ENCODE peak calls at places on chromosome 1, in nine cellular contexts. P is body of pancreas, Y is uterus, T is lower leg skin, K is A549, C is H1, Q is adrenal gland, G is heart left ventricle, E is transverse colon. S is an unnamed sample.

GRCh38 chr1:18931731-18932130 is 24.7 kb downstream of the IFFO2 start:
- DNase-seq in P (no peak), Y (no peak), T (no peak), K (no peak), C (no peak), Q (no peak), G (no peak), E (no peak), S (no peak)

GRCh38 chr1:97691325-97691724 is 229.5 kb downstream of the DPYD start:
- DNase-seq in P (no peak), Y (no peak), T (no peak), K (no peak), C (no peak), Q (no peak), G (no peak), E (no peak), S (no peak)

GRCh38 chr1:167784876-167785550 is 63.2 kb downstream of the MPZL1 start:
- DNase-seq in P (no peak), Y (no peak), T (no peak), K (no peak), C (no peak), Q (no peak), G (no peak), E (no peak), S (no peak)

GRCh38 chr1:12006167-12006921 is 13.0 kb upstream of the MIIP start:
- DNase-seq in P (no peak), Y (no peak), T (no peak), K (no peak), C (no peak), Q (no peak), G (no peak), E (no peak), S (no peak)

GRCh38 chr1:211343607-211344334 is 17.1 kb downstream of the TRAF5 start:
- DNase-seq in P (no peak), Y (no peak), T (no peak), K (no peak), C (no peak), Q (no peak), G (no peak), E (no peak), S (peak)

GRCh38 chr1:117534995-117535467 is 70.8 kb upstream of the TENT5C start:
- DNase-seq in P (peak), Y (no peak), T (no peak), K (peak), C (peak), Q (peak), G (no peak), E (peak), S (peak)

GRCh38 chr1:235831148-235831547 is 35.6 kb downstream of the LYST start:
- DNase-seq in P (no peak), Y (no peak), T (no peak), K (peak), C (no peak), Q (peak), G (peak), E (no peak), S (no peak)

GRCh38 chr1:32876341-32877210 is 5.9 kb upstream of the FNDC5 start:
- DNase-seq in P (peak), Y (no peak), T (peak), K (peak), C (peak), Q (peak), G (peak), E (peak), S (peak)

GRCh38 chr1:83546863-83547262 is 452.1 kb downstream of the TTLL7 start:
- DNase-seq in P (no peak), Y (no peak), T (no peak), K (no peak), C (no peak), Q (peak), G (no peak), E (no peak), S (no peak)

GRCh38 chr1:3419415-3420204 is 34.9 kb upstream of the ARHGEF16 start:
- DNase-seq in P (no peak), Y (no peak), T (no peak), K (no peak), C (no peak), Q (no peak), G (no peak), E (peak), S (no peak)

GRCh38 chr1:149843302-149844041 is 55.9 kb upstream of the BOLA1 start:
- DNase-seq in P (no peak), Y (no peak), T (peak), K (no peak), C (no peak), Q (no peak), G (no peak), E (no peak), S (peak)

GRCh38 chr1:89822999-89823628 is 2.3 kb downstream of the LRRC8D start:
- DNase-seq in P (no peak), Y (no peak), T (no peak), K (peak), C (no peak), Q (peak), G (no peak), E (no peak), S (peak)

GRCh38 chr1:170030212-170030611 is 44.3 kb downstream of the KIFAP3 start:
- DNase-seq in P (no peak), Y (no peak), T (no peak), K (no peak), C (no peak), Q (no peak), G (no peak), E (no peak), S (no peak)

GRCh38 chr1:6466023-6466422 is at the start of gene TNFRSF25:
- DNase-seq in P (no peak), Y (no peak), T (no peak), K (no peak), C (peak), Q (no peak), G (no peak), E (no peak), S (no peak)

GRCh38 chr1:147072371-147073061 is 99.8 kb downstream of the PRKAB2 start:
- DNase-seq in P (no peak), Y (no peak), T (no peak), K (no peak), C (peak), Q (peak), G (no peak), E (no peak), S (no peak)

GRCh38 chr1:155455588-155456195 is 106.9 kb downstream of the ASH1L start:
- DNase-seq in P (no peak), Y (no peak), T (no peak), K (no peak), C (no peak), Q (no peak), G (no peak), E (no peak), S (peak)

GRCh38 chr1:74673351-74674111 is at the start of gene ERICH3:
- DNase-seq in P (no peak), Y (peak), T (no peak), K (no peak), C (peak), Q (no peak), G (no peak), E (no peak), S (no peak)

GRCh38 chr1:56799605-56800398 is 19.4 kb downstream of the FYB2 start:
- DNase-seq in P (no peak), Y (no peak), T (no peak), K (no peak), C (no peak), Q (no peak), G (no peak), E (no peak), S (no peak)

GRCh38 chr1:159196543-159196942 is 8.1 kb upstream of the ACKR1 start:
- DNase-seq in P (no peak), Y (no peak), T (no peak), K (peak), C (peak), Q (no peak), G (no peak), E (no peak), S (peak)

DNA sequence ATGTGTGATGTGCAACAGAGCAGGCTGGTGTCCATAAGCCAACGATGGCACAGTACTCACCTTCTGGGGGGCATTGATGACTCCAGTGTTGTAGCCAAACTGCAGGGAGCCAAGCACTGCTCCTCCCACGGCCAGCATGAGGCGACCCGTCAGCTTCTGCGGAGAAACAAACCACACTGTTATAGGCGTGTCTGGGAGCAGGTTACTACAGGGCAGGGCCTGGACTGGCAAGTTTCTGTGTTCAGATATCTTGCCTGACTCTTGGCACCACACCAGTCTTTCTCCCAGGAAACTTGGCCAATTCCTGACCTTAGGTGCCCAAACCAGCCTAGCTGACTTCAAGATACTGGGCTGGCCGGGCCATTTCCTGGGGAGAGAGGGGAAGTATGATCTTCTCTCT is 15.5 kb downstream of the SLC2A1 start:
- DNase-seq in P (peak), Y (no peak), T (no peak), K (peak), C (no peak), Q (peak), G (peak), E (peak), S (no peak)
- TF ChIP-seq POLR2A in P (no peak), Y (no peak), T (no peak), K (no peak), C (no peak), Q (no peak), G (no peak), E (peak), S (no peak)

GRCh38 chr1:93345633-93346471 is at the start of gene DR1:
- DNase-seq in P (peak), Y (peak), T (peak), K (peak), C (peak), Q (peak), G (peak), E (peak), S (peak)
- TF ChIP-seq POLR2A in P (peak), Y (peak), T (no peak), K (peak), C (peak), Q (peak), G (no peak), E (peak), S (peak)

GRCh38 chr1:116288201-116288598 is 84.8 kb upstream of the ATP1A1 start:
- DNase-seq in P (no peak), Y (no peak), T (no peak), K (no peak), C (no peak), Q (no peak), G (no peak), E (no peak), S (no peak)

GRCh38 chr1:116286541-116286971 is 86.5 kb upstream of the ATP1A1 start:
- DNase-seq in P (no peak), Y (no peak), T (no peak), K (no peak), C (no peak), Q (no peak), G (no peak), E (no peak), S (no peak)

GRCh38 chr1:116289219-116289618 is 83.8 kb upstream of the ATP1A1 start:
- DNase-seq in P (peak), Y (no peak), T (no peak), K (no peak), C (no peak), Q (peak), G (no peak), E (no peak), S (no peak)

GRCh38 chr1:116287341-116288200 is 85.5 kb upstream of the ATP1A1 start:
- DNase-seq in P (no peak), Y (no peak), T (no peak), K (no peak), C (no peak), Q (no peak), G (no peak), E (no peak), S (no peak)

DNA sequence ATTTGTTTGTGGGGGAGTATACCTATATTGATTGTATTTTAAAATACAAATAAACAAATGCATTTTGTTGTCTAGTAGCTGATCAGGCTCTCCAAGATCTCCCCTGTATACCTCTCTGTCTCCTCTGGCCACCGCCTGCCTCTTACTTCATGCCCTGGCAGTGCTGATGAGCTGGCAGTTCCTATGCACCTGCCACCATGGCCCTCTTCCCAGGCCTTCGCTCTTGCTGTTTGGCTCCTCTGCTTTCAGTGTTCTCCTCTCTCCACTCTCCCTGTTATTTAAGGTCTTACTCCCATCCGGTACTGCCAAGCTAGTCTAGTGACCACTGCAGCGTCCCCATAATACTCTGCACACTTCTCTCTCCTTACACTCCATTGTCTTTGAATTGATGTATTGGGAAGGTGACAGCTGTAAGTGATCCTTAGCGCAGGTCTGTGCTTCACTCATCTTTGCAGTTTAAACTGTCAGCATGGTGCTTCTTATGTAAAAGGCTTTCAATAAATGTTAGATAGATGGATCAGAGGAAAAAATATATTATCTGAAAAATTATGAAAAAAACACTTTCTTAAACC is 88.1 kb upstream of the ATP1A1 start:
- DNase-seq in P (no peak), Y (no peak), T (no peak), K (no peak), C (no peak), Q (no peak), G (peak), E (no peak), S (no peak)
- TF ChIP-seq POLR2A in P (no peak), Y (no peak), T (no peak), K (no peak), C (no peak), Q (no peak), G (no peak), E (no peak), S (no peak)

DNA sequence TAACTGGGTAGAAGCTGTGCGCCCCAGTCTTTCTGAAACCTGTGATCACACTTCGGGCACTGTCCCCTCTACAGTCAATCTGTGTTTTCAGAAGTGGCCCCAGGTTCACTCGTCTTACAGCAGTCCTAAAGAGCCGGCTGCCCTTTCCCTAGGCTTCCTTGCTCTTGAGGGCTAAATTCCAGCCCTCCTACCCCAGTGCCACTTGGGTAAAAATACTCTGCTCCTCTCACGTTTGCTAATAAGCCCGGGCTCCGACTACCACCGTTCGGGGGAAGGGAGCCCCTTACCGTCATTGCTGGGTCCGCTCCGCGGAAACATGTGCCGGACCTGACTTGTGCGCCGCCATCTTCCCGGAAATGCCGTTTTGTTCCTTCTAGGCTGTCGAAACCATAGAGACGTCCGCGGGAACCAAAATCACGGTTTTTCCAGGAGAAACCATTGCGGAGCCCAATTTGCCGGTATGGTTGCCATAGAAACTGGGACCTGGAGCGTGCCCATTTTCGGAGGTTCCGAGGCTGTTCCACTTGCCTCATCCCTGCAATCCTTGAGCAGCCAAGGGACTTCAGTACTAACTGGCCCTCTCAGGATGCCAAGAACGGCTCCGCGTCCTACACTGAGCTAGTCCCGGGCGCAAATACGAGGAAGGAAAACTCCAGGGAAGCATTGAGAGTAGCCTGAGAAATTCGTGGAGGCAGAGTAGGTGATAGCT is at the start of gene GPATCH4:
- DNase-seq in P (peak), Y (peak), T (peak), K (peak), C (peak), Q (peak), G (peak), E (peak), S (peak)
- TF ChIP-seq POLR2A in P (no peak), Y (no peak), T (no peak), K (peak), C (peak), Q (no peak), G (no peak), E (peak), S (peak)

DNA sequence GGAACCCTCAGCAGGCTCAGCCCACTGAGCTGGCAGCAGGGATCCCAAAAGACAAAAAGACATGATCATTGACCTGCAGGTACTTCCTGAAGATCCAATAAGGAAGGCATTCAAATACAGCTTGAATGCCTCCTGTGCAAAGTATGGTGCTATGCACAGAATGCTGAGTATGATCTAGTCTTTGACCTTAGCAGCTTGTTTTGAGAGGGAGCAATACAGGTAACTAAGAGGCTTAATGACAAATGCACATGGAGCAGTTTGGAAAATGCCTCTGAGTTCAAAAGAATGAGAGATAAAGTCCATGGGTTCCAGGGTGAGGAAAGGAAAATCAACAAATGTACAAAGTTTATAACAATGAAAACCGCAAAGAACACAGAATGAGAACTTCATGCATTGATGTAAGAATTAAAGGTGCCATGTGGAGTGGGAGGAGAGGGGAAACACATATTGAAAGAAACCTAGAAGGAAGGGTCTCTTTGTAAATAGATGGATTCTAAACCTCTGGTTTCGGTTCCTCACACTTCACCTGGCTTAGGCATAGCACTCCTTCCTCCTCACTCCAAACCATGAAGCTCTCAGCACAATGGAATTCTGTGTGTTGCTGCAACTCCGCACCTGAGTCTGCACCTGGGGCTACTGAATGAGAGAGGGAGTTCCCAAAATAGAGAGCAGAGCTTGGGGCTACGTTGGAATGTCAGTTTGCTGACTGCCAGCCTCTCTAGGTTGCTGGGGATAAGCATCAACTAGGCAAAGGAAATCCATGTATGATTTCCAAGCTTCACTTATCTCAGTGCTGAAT is 77.6 kb downstream of the PLXNA2 start:
- DNase-seq in P (no peak), Y (no peak), T (no peak), K (no peak), C (no peak), Q (no peak), G (no peak), E (no peak), S (no peak)
- TF ChIP-seq POLR2A in P (no peak), Y (no peak), T (no peak), K (no peak), C (no peak), Q (no peak), G (no peak), E (no peak), S (no peak)

GRCh38 chr1:7704214-7705047 is 66.7 kb upstream of the VAMP3 start:
- DNase-seq in P (peak), Y (peak), T (peak), K (peak), C (peak), Q (peak), G (peak), E (peak), S (peak)
- TF ChIP-seq POLR2A in P (peak), Y (peak), T (no peak), K (no peak), C (no peak), Q (peak), G (no peak), E (no peak), S (no peak)

DNA sequence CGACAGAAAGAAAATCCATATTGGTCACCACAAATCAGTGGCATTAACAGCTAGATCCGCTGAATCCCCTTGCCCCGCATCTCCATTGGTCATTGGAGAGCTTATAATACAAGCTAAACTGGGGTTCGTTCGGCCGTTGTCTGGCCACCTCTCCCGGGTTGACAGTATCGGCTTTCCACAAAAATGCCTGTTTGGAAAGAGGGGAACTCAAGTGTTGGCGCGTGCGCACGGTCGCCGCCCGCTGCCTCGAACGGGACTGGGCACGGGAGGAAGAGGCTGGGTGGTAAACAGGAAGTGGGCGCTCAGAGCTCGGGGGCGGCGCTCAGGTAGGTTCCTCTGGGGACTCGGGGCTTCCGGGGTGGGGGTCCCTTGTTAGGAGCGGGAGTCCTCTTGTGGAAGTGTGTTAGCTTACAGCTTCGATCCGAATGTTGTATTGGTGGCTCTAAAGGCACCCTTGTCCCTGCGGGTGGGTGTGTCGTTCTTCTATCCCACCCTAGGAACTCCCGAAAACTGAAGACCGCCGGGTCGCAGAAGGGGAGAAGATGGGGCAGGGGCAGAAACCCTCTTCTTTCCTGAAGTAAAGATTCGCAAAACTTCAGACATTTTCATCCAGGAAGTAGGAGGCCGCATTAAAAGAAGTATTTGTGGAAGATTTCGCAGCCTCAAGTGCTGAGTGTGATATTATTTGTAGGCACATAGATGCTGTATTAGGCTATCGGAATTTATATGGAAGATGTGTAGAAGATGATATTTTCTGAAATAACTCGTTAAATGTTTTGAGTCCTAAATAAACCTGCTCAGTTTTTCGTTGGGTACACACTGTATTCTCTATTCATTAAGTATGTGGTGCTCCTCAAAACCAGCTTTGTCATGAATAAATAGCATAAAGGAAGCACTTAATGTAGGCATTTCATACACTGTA is 988 bp downstream of the BROX start:
- DNase-seq in P (peak), Y (peak), T (peak), K (peak), C (peak), Q (peak), G (peak), E (peak), S (peak)
- TF ChIP-seq POLR2A in P (no peak), Y (peak), T (no peak), K (peak), C (peak), Q (peak), G (no peak), E (peak), S (peak)

GRCh38 chr1:175881571-175881970 is 138.2 kb upstream of the TNR start:
- DNase-seq in P (no peak), Y (no peak), T (no peak), K (no peak), C (no peak), Q (no peak), G (no peak), E (no peak), S (no peak)
- TF ChIP-seq POLR2A in P (no peak), Y (no peak), T (no peak), K (no peak), C (no peak), Q (no peak), G (no peak), E (no peak), S (no peak)

S was measured in erythroblast.